ENCODE peak calls at places on chromosomes 12 and 14, in eight cellular contexts. B is NCI-H774; K is HS-27A; P is keratinocyte; Q is CD4-positive, CD25-positive, alpha-beta regulatory T cell; W is activated naive CD4-positive, alpha-beta T cell treated with anti-CD3 and anti-CD28 coated beads, Interleukin-2, amount 50 U/mL, for 72 hours; O is testis; D is EH. N is an unnamed sample.
A peak's percentile ranks its signal among the peaks of the same experiment; 100 is the strongest.

GRCh38 chr12:124032265-124032886 is 59.4 kb downstream of the ZNF664 start:
- DNase-seq in K (peak; percentile 15), Q (no peak), D (peak; percentile 79), W (no peak), B (peak; percentile 35), O (peak; percentile 75), P (no peak), N (peak; percentile 77)

GRCh38 chr14:74275265-74275841 is 27.4 kb downstream of the ABCD4 start:
- DNase-seq in Q (no peak), K (no peak), P (peak; percentile 46), O (no peak), W (no peak), D (peak; percentile 70), B (no peak), N (no peak)

GRCh38 chr12:104464899-104465298 is 8.2 kb downstream of the CHST11 start:
- DNase-seq in Q (no peak), D (no peak), K (no peak), O (no peak), B (no peak), P (no peak), W (no peak), N (no peak)

GRCh38 chr12:96513681-96514080 is 24.3 kb downstream of the CFAP54 start:
- DNase-seq in K (no peak), D (no peak), W (no peak), B (no peak), Q (no peak), P (no peak), O (no peak), N (no peak)

GRCh38 chr12:70242695-70243509 is at the start of gene CNOT2:
- DNase-seq in W (peak; percentile 83), O (peak; percentile 93), D (peak; percentile 87), P (no peak), B (peak; percentile 94), K (peak; percentile 64), Q (peak; percentile 90), N (peak; percentile 38)

GRCh38 chr12:51082561-51083139 is 746 bp downstream of the CSRNP2 start:
- DNase-seq in P (no peak), D (peak; percentile 65), B (no peak), W (peak; percentile 23), Q (peak; percentile 24), K (peak; percentile 9), O (peak; percentile 34), N (no peak)

GRCh38 chr14:69572634-69573135 is 2.0 kb downstream of the CCDC177 start:
- DNase-seq in B (no peak), P (no peak), K (no peak), W (no peak), O (no peak), Q (no peak), D (no peak), N (no peak)

GRCh38 chr12:116525418-116526001 is 33.7 kb upstream of the MAP1LC3B2 start:
- DNase-seq in Q (no peak), K (peak; percentile 75), O (peak; percentile 58), P (peak; percentile 64), W (no peak), D (peak; percentile 95), B (no peak), N (peak; percentile 46)

GRCh38 chr12:110888256-110888991 is 32.0 kb downstream of the MYL2 start:
- DNase-seq in W (no peak), P (no peak), O (no peak), B (no peak), K (no peak), D (no peak), Q (no peak), N (no peak)

GRCh38 chr14:28676481-28676880 is 90.1 kb upstream of the FOXG1 start:
- DNase-seq in B (no peak), D (peak; percentile 19), K (peak; percentile 86), W (no peak), Q (no peak), P (peak; percentile 58), O (no peak), N (no peak)

GRCh38 chr12:123131879-123132402 is 18.9 kb downstream of the PITPNM2 start:
- DNase-seq in O (no peak), P (no peak), K (no peak), Q (peak; percentile 71), W (no peak), B (peak; percentile 98), D (no peak), N (no peak)

GRCh38 chr14:103846569-103847438 is 571 bp downstream of the PPP1R13B start:
- DNase-seq in W (peak; percentile 16), B (no peak), K (no peak), O (peak; percentile 47), D (peak; percentile 46), Q (peak; percentile 6), P (no peak), N (no peak)

GRCh38 chr12:104213952-104214351 is 1.6 kb upstream of the TXNRD1 start:
- DNase-seq in W (no peak), P (no peak), K (no peak), O (no peak), Q (no peak), B (peak; percentile 30), D (peak; percentile 94), N (no peak)

GRCh38 chr14:106395460-106396050 is 869.2 kb downstream of the TMEM121 start:
- DNase-seq in Q (no peak), P (no peak), W (no peak), B (no peak), D (no peak), K (no peak), O (no peak), N (no peak)

GRCh38 chr14:36245223-36245622 is 68.7 kb upstream of the PTCSC3 start:
- DNase-seq in P (no peak), K (no peak), Q (no peak), W (no peak), D (no peak), O (no peak), B (no peak), N (no peak)

GRCh38 chr12:95721320-95721719 is 69.2 kb downstream of the NTN4 start:
- DNase-seq in D (no peak), K (no peak), B (no peak), Q (no peak), W (no peak), O (no peak), P (no peak), N (no peak)

GRCh38 chr12:51270847-51271518 is 768 bp upstream of the SMAGP start:
- DNase-seq in B (no peak), P (peak; percentile 58), W (no peak), Q (no peak), D (peak; percentile 88), K (peak; percentile 63), O (no peak), N (no peak)

GRCh38 chr14:61528591-61529021 is 166.7 kb upstream of the HIF1A start:
- DNase-seq in P (peak; percentile 38), B (no peak), W (no peak), O (no peak), D (peak; percentile 96), K (peak; percentile 82), Q (no peak), N (no peak)

GRCh38 chr12:11553871-11554533 is 95.5 kb upstream of the ETV6 start:
- DNase-seq in W (peak; percentile 57), D (peak; percentile 69), Q (peak; percentile 48), B (peak; percentile 41), K (no peak), P (peak; percentile 11), O (peak; percentile 66), N (peak; percentile 29)

GRCh38 chr14:29016050-29016900 is 249.7 kb downstream of the FOXG1 start:
- DNase-seq in K (peak; percentile 23), Q (no peak), O (peak; percentile 69), B (no peak), W (peak; percentile 5), D (peak; percentile 53), P (no peak), N (peak; percentile 2)

GRCh38 chr12:57258977-57259970 is 8.3 kb upstream of the STAC3 start:
- DNase-seq in B (no peak), O (peak; percentile 53), Q (no peak), P (no peak), K (no peak), W (no peak), D (no peak), N (no peak)

GRCh38 chr14:104112113-104112505 is 26.3 kb upstream of the KIF26A start:
- DNase-seq in P (no peak), B (no peak), O (no peak), D (no peak), Q (no peak), K (no peak), W (no peak), N (no peak)

GRCh38 chr14:97920201-97920600 is 1123.0 kb downstream of the VRK1 start:
- DNase-seq in D (no peak), O (no peak), K (no peak), W (no peak), B (no peak), P (no peak), Q (no peak), N (no peak)

GRCh38 chr12:90333939-90334338 is 621.0 kb downstream of the CCER1 start:
- DNase-seq in P (no peak), W (no peak), Q (no peak), K (no peak), B (no peak), O (no peak), D (no peak), N (no peak)

GRCh38 chr12:78060186-78060585 is 229.5 kb downstream of the NAV3 start:
- DNase-seq in D (peak; percentile 65), O (no peak), B (no peak), Q (no peak), W (no peak), P (no peak), K (no peak), N (no peak)

GRCh38 chr14:78022059-78022458 is 148.1 kb upstream of the NRXN3 start:
- DNase-seq in K (peak; percentile 23), P (peak; percentile 30), Q (no peak), D (peak; percentile 50), O (peak; percentile 84), W (peak; percentile 78), B (peak; percentile 14), N (peak; percentile 32)

GRCh38 chr12:49716546-49716945 is 9.3 kb upstream of the FMNL3 start:
- DNase-seq in O (no peak), Q (no peak), D (no peak), P (no peak), W (no peak), B (no peak), K (no peak), N (no peak)

GRCh38 chr12:4908694-4909396 is 860 bp upstream of the KCNA1 start:
- DNase-seq in B (peak; percentile 16), D (no peak), W (no peak), Q (no peak), K (no peak), P (no peak), O (no peak), N (no peak)

GRCh38 chr12:6097384-6097783 is 27.1 kb downstream of the VWF start:
- DNase-seq in D (peak; percentile 54), K (no peak), W (no peak), Q (no peak), O (no peak), B (no peak), P (no peak), N (no peak)

GRCh38 chr14:63361790-63362189 is 43.1 kb upstream of the GPHB5 start:
- DNase-seq in P (no peak), B (no peak), O (no peak), D (no peak), W (no peak), K (no peak), Q (no peak), N (no peak)

GRCh38 chr12:59928416-59928815 is 332.6 kb downstream of the SLC16A7 start:
- DNase-seq in P (peak; percentile 50), W (no peak), B (no peak), K (no peak), O (no peak), Q (no peak), D (peak; percentile 2), N (no peak)

GRCh38 chr12:4579305-4580097 is 17.5 kb downstream of the DYRK4 start:
- DNase-seq in P (no peak), B (peak; percentile 6), K (no peak), O (no peak), W (no peak), Q (no peak), D (peak; percentile 24), N (no peak)

GRCh38 chr12:3222935-3223334 is 145.8 kb downstream of the TSPAN9 start:
- DNase-seq in W (no peak), P (no peak), O (no peak), Q (no peak), K (no peak), D (no peak), B (peak; percentile 73), N (no peak)